ENCODE peak calls at places on chromosomes 5 and 9, in eight cellular contexts. I is endothelial cell; X is CD8-positive, alpha-beta T cell; K is heart left ventricle; A is AG04449; L is IMR-90; Z is HFFc6; Y is Calu3. V is an unnamed sample.

GRCh38 chr5:32312194-32312681 is 501 bp downstream of the MTMR12 start:
- DNase-seq in I (peak; percentile 56), X (peak; percentile 43), K (peak; percentile 78), A (no peak), L (peak; percentile 69), Z (peak; percentile 57), Y (peak; percentile 63), V (no peak)

GRCh38 chr9:136995772-136996308 is 528 bp downstream of the CLIC3 start:
- DNase-seq in I (no peak), X (no peak), K (no peak), A (no peak), L (peak; percentile 6), Z (peak; percentile 9), Y (no peak), V (no peak)

GRCh38 chr5:53130206-53130605 is 20.6 kb upstream of the MOCS2 start:
- DNase-seq in I (no peak), X (no peak), K (no peak), A (no peak), L (peak; percentile 26), Z (peak; percentile 52), Y (no peak), V (no peak)

GRCh38 chr9:98034593-98035546 is 21.7 kb upstream of the NANS start:
- DNase-seq in I (peak; percentile 86), X (peak; percentile 88), K (peak; percentile 88), A (no peak), L (peak; percentile 75), Z (peak; percentile 53), Y (peak; percentile 69), V (no peak)

GRCh38 chr5:10674096-10674495 is 86.9 kb downstream of the DAP start:
- DNase-seq in I (no peak), X (no peak), K (no peak), A (no peak), L (no peak), Z (no peak), Y (no peak), V (no peak)

GRCh38 chr9:95102001-95102433 is 215.5 kb downstream of the FANCC start:
- DNase-seq in I (no peak), X (no peak), K (no peak), A (no peak), L (no peak), Z (no peak), Y (no peak), V (no peak)

GRCh38 chr5:32462618-32463017 is 18.1 kb upstream of the ZFR start:
- DNase-seq in I (no peak), X (no peak), K (no peak), A (no peak), L (peak; percentile 71), Z (peak; percentile 81), Y (no peak), V (no peak)

GRCh38 chr5:54091416-54092130 is 218.8 kb downstream of the ARL15 start:
- DNase-seq in I (no peak), X (no peak), K (peak; percentile 63), A (no peak), L (no peak), Z (no peak), Y (no peak), V (no peak)

GRCh38 chr9:13351768-13352386 is 72.4 kb upstream of the MPDZ start:
- DNase-seq in I (peak; percentile 6), X (no peak), K (no peak), A (no peak), L (peak; percentile 65), Z (peak; percentile 54), Y (no peak), V (no peak)

GRCh38 chr9:133606722-133607053 is 2.5 kb downstream of the FAM163B start:
- DNase-seq in I (no peak), X (no peak), K (no peak), A (no peak), L (no peak), Z (no peak), Y (no peak), V (no peak)

GRCh38 chr5:157109744-157110143 is 900 bp upstream of the HAVCR2 start:
- DNase-seq in I (no peak), X (no peak), K (no peak), A (no peak), L (no peak), Z (no peak), Y (no peak), V (no peak)

GRCh38 chr9:89871871-89872331 is 267.1 kb downstream of the GADD45G start:
- DNase-seq in I (no peak), X (no peak), K (peak; percentile 83), A (no peak), L (no peak), Z (no peak), Y (no peak), V (peak; percentile 66)

GRCh38 chr5:134189031-134189430 is 12.3 kb upstream of the SKP1 start:
- DNase-seq in I (no peak), X (no peak), K (no peak), A (no peak), L (no peak), Z (no peak), Y (peak; percentile 66), V (no peak)

GRCh38 chr5:134183481-134183880 is 6.7 kb upstream of the SKP1 start:
- DNase-seq in I (no peak), X (no peak), K (no peak), A (no peak), L (no peak), Z (no peak), Y (no peak), V (no peak)

GRCh38 chr5:134188092-134188491 is 11.3 kb upstream of the SKP1 start:
- DNase-seq in I (no peak), X (no peak), K (no peak), A (no peak), L (no peak), Z (no peak), Y (no peak), V (no peak)

GRCh38 chr5:134184155-134185135 is 7.7 kb upstream of the SKP1 start:
- DNase-seq in I (peak; percentile 82), X (peak; percentile 77), K (peak; percentile 73), A (no peak), L (peak; percentile 56), Z (peak; percentile 51), Y (peak; percentile 87), V (no peak)
- TF ChIP-seq CTCF in I (peak; percentile 83), X (peak; percentile 84), K (peak; percentile 91), A (peak; percentile 92), L (peak; percentile 89), Z (peak; percentile 95), Y (peak; percentile 95), V (peak; percentile 90)

DNA sequence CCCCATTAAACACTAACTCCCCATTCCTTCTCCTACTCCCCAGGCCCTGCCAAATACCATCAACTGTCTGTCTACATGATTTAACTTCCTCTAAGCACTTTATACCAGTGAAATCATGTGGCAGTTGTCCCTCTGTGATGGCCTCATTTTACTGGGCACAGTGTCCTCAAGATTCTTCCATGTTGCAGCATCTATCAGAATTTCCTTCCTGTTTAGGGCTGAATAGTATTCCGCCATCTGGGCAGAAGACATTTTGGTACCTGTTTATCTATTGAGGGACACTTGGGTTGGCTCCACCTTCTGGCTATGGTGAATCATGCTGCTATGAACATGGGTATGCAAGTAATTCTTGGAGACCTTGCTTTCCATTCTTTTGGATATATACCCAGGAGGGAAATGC is 59.4 kb upstream of the IRX4 start:
- DNase-seq in I (no peak), X (no peak), K (no peak), A (no peak), L (no peak), Z (no peak), Y (no peak), V (no peak)
- TF ChIP-seq CTCF in I (no peak), X (no peak), K (no peak), A (no peak), L (no peak), Z (no peak), Y (no peak), V (no peak)

DNA sequence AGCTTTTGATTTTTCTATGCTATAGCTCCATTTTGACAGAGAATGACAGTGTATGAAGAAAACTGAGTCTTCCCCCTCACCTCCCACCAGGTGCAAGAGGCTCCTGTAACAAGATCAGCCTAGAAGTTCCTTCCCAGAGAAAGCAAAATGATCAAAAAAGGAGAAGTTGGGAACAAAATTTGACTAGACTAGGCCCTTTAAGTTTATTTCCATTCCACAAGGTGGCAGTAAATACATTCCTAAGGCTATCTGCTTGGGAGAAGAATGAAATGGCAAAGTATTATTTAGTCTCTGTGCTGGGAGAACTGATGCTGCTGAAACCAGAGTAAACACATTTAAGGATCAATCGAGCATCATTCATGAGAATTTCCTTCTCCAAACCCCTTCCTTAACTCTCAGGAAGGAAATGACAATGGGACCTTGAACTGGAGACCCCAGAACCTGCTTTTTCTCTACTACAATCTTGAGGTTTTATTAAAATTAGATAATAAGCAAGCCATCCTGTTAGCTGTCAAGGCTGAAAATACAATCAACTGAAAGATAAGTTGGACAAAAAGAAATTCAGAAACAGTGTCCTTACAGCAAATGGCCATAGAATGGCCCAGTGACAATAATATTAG is 133.1 kb upstream of the TUT7 start:
- DNase-seq in I (no peak), X (no peak), K (no peak), A (peak; percentile 26), L (peak; percentile 76), Z (peak; percentile 66), Y (no peak), V (no peak)
- TF ChIP-seq CTCF in I (peak; percentile 65), X (peak; percentile 38), K (peak; percentile 45), A (peak; percentile 49), L (peak; percentile 90), Z (peak; percentile 87), Y (no peak), V (peak; percentile 92)

GRCh38 chr5:73215525-73215890 is 42.5 kb downstream of the TMEM174 start:
- DNase-seq in I (no peak), X (no peak), K (no peak), A (no peak), L (no peak), Z (no peak), Y (no peak), V (no peak)

GRCh38 chr5:73218552-73219171 is 45.7 kb downstream of the TMEM174 start:
- DNase-seq in I (no peak), X (no peak), K (no peak), A (no peak), L (peak; percentile 72), Z (peak; percentile 60), Y (peak; percentile 42), V (no peak)

GRCh38 chr5:73213566-73213998 is 40.6 kb downstream of the TMEM174 start:
- DNase-seq in I (no peak), X (no peak), K (no peak), A (peak; percentile 65), L (peak; percentile 92), Z (peak; percentile 15), Y (peak; percentile 30), V (no peak)

GRCh38 chr5:73214921-73215490 is 42.0 kb downstream of the TMEM174 start:
- DNase-seq in I (no peak), X (no peak), K (no peak), A (no peak), L (no peak), Z (no peak), Y (no peak), V (no peak)

GRCh38 chr5:73215891-73216610 is 43.1 kb downstream of the TMEM174 start:
- DNase-seq in I (peak; percentile 84), X (peak; percentile 55), K (peak; percentile 73), A (no peak), L (peak; percentile 73), Z (peak; percentile 72), Y (peak; percentile 91), V (no peak)
- TF ChIP-seq CTCF in I (peak; percentile 90), X (peak; percentile 65), K (peak; percentile 77), A (peak; percentile 92), L (peak; percentile 80), Z (peak; percentile 90), Y (peak; percentile 90), V (peak; percentile 95)

GRCh38 chr5:120082316-120083068 is 381.6 kb upstream of the PRR16 start:
- DNase-seq in I (no peak), X (no peak), K (no peak), A (no peak), L (no peak), Z (no peak), Y (no peak), V (no peak)
- TF ChIP-seq CTCF in I (no peak), X (no peak), K (no peak), A (no peak), L (peak; percentile 6), Z (peak; percentile 56), Y (no peak), V (peak; percentile 30)